ENCODE peak calls at places on chromosomes 5 and 9, in nine cellular contexts. E is neural crest cell; F is NCI-H2081; A is SW 1271; K is activated T-cell treated with anti-CD3 and anti-CD28 coated beads for 1 hour; H is fibroblast of mammary gland; V is HEK293T; X is right lobe of liver; L is activated CD4-positive, alpha-beta T cell treated with anti-CD3 and anti-CD28 coated beads, Interleukin-2, amount 50 U/mL, for 24 hours. I is an unnamed sample.

GRCh38 chr5:77981820-77982219 is 205.7 kb upstream of the TBCA start:
- DNase-seq in F (no peak), X (no peak), A (no peak), V (no peak), E (no peak), H (no peak), L (no peak), K (no peak), I (no peak)

GRCh38 chr5:137609122-137609521 is 110.0 kb upstream of the SPOCK1 start:
- DNase-seq in K (no peak), E (no peak), A (no peak), L (no peak), F (no peak), V (no peak), H (peak), X (no peak), I (no peak)

GRCh38 chr5:170149206-170149515 is 43.5 kb downstream of the FOXI1 start:
- DNase-seq in H (no peak), X (no peak), K (no peak), A (no peak), L (no peak), E (no peak), F (no peak), V (no peak), I (no peak)

GRCh38 chr5:156824800-156825199 is 25.3 kb upstream of the PPP1R2B start:
- DNase-seq in K (no peak), X (no peak), F (peak), E (no peak), H (peak), L (no peak), A (no peak), V (no peak), I (peak)

GRCh38 chr9:85430659-85431370 is 310.9 kb downstream of the AGTPBP1 start:
- DNase-seq in F (peak), E (no peak), K (no peak), L (no peak), H (peak), X (no peak), A (no peak), V (peak), I (peak)

GRCh38 chr9:136313111-136314055 is 9.5 kb upstream of the CCDC187 start:
- DNase-seq in A (no peak), L (no peak), H (no peak), X (no peak), E (no peak), V (no peak), K (no peak), F (no peak), I (no peak)

GRCh38 chr5:67806647-67807046 is 408.9 kb upstream of the PIK3R1 start:
- DNase-seq in H (no peak), A (no peak), X (no peak), L (no peak), E (no peak), K (no peak), V (no peak), F (no peak), I (no peak)

GRCh38 chr5:10509593-10509992 is 54.3 kb upstream of the ANKRD33B start:
- DNase-seq in L (no peak), A (no peak), E (no peak), V (no peak), H (no peak), F (no peak), X (no peak), K (no peak), I (peak)

GRCh38 chr9:130358928-130359327 is 85.8 kb upstream of the ASS1 start:
- DNase-seq in A (no peak), X (no peak), H (no peak), F (no peak), V (no peak), K (no peak), E (no peak), L (no peak), I (no peak)

GRCh38 chr9:129857207-129857606 is 21.9 kb downstream of the USP20 start:
- DNase-seq in L (no peak), A (no peak), F (no peak), V (no peak), X (no peak), H (no peak), E (no peak), K (no peak), I (no peak)

GRCh38 chr5:6183391-6184390 is 194.7 kb downstream of the MED10 start:
- DNase-seq in F (no peak), A (no peak), E (no peak), V (no peak), L (no peak), K (no peak), X (no peak), H (no peak), I (no peak)

GRCh38 chr5:170302729-170303501 is 5.3 kb upstream of the LCP2 start:
- DNase-seq in V (no peak), L (peak), X (peak), F (no peak), H (no peak), K (peak), A (no peak), E (no peak), I (no peak)

GRCh38 chr9:4011062-4011461 is 288.8 kb downstream of the GLIS3 start:
- DNase-seq in L (no peak), F (peak), E (no peak), A (no peak), H (no peak), K (no peak), X (no peak), V (no peak), I (no peak)

GRCh38 chr9:109918359-109919163 is 138.6 kb downstream of the PALM2AKAP2 start:
- DNase-seq in H (no peak), A (no peak), K (no peak), V (no peak), X (no peak), E (no peak), L (peak), F (peak), I (no peak)

GRCh38 chr5:172564187-172564586 is 76.9 kb upstream of the NEURL1B start:
- DNase-seq in F (peak), L (no peak), K (no peak), A (no peak), H (no peak), V (no peak), X (no peak), E (no peak), I (no peak)

GRCh38 chr5:57366744-57367143 is 115.9 kb downstream of the ACTBL2 start:
- DNase-seq in X (no peak), L (no peak), A (peak), K (no peak), V (no peak), F (no peak), H (peak), E (no peak), I (no peak)

GRCh38 chr5:95870105-95870672 is 47.7 kb upstream of the GLRX start:
- DNase-seq in V (no peak), X (no peak), L (peak), H (peak), A (no peak), K (no peak), F (no peak), E (no peak), I (no peak)

GRCh38 chr5:97406950-97407676 is 224.1 kb upstream of the RIOK2 start:
- DNase-seq in V (no peak), A (no peak), K (no peak), E (no peak), X (no peak), L (no peak), F (no peak), H (no peak), I (no peak)

GRCh38 chr5:173954671-173955605 is 34.0 kb upstream of the C5orf47 start:
- DNase-seq in F (no peak), H (peak), K (no peak), L (no peak), X (no peak), E (no peak), A (no peak), V (no peak), I (no peak)

GRCh38 chr5:71719092-71719964 is at the start of gene CARTPT:
- DNase-seq in V (no peak), L (no peak), K (no peak), F (no peak), A (no peak), X (no peak), H (peak), E (peak), I (peak)

GRCh38 chr5:57221049-57221568 is 47.2 kb downstream of the GPBP1 start:
- DNase-seq in F (peak), L (peak), E (peak), A (peak), V (peak), X (no peak), H (peak), K (no peak), I (peak)

GRCh38 chr5:38642194-38642987 is 85.9 kb upstream of the LIFR start:
- DNase-seq in X (no peak), K (no peak), L (no peak), H (no peak), V (no peak), F (no peak), A (no peak), E (no peak), I (no peak)

GRCh38 chr5:156617426-156617825 is 232.7 kb upstream of the PPP1R2B start:
- DNase-seq in X (no peak), E (no peak), A (no peak), H (no peak), K (no peak), L (no peak), F (no peak), V (no peak), I (no peak)

GRCh38 chr9:124443625-124444024 is 6.6 kb upstream of the ADGRD2 start:
- DNase-seq in L (no peak), V (no peak), X (no peak), A (no peak), H (no peak), F (no peak), E (no peak), K (no peak), I (no peak)

GRCh38 chr5:31237159-31237558 is 43.7 kb downstream of the CDH6 start:
- DNase-seq in F (peak), K (no peak), V (no peak), L (no peak), H (peak), A (no peak), E (no peak), X (no peak), I (peak)

GRCh38 chr5:65624570-65625555 is at the start of the genes SHLD3 and TRAPPC13:
- DNase-seq in F (peak), X (peak), L (peak), H (peak), E (peak), K (peak), V (peak), A (peak), I (peak)

GRCh38 chr5:154196955-154197652 is 6.6 kb downstream of the GALNT10 start:
- DNase-seq in L (no peak), K (no peak), X (no peak), A (no peak), F (no peak), H (peak), E (no peak), V (no peak), I (no peak)

GRCh38 chr5:136814621-136815378 is 449.5 kb upstream of the TRPC7 start:
- DNase-seq in H (peak), X (no peak), F (no peak), L (no peak), K (no peak), V (no peak), E (no peak), A (no peak), I (no peak)

GRCh38 chr9:129327552-129328283 is 149.7 kb upstream of the IER5L start:
- DNase-seq in V (no peak), F (no peak), L (no peak), A (no peak), X (no peak), K (no peak), E (no peak), H (no peak), I (no peak)

GRCh38 chr9:87140605-87141109 is 193.4 kb upstream of the GAS1 start:
- DNase-seq in A (no peak), L (no peak), F (no peak), H (peak), X (no peak), V (peak), K (no peak), E (no peak), I (no peak)

GRCh38 chr5:33892419-33893151 is 795 bp upstream of the ADAMTS12 start:
- DNase-seq in K (no peak), X (no peak), H (peak), V (no peak), L (no peak), A (no peak), E (no peak), F (no peak), I (no peak)

GRCh38 chr5:116605310-116606070 is 30.9 kb upstream of the SEMA6A start:
- DNase-seq in X (no peak), L (no peak), A (no peak), K (no peak), H (no peak), F (no peak), E (no peak), V (no peak), I (no peak)

GRCh38 chr9:98399950-98400683 is 144.7 kb upstream of the TBC1D2 start:
- DNase-seq in V (no peak), K (no peak), E (no peak), A (no peak), F (no peak), X (no peak), H (no peak), L (no peak), I (no peak)

GRCh38 chr5:165722401-165722800 is 2217.0 kb downstream of the MAT2B start:
- DNase-seq in A (no peak), H (no peak), F (no peak), X (no peak), K (no peak), L (no peak), E (no peak), V (no peak), I (no peak)